ENCODE peak calls at places on chromosomes 7 and 10, in four cellular contexts. One of them, this sample, is unnamed.

GRCh38 chr10:24519950-24520349 is 203.7 kb downstream of the ARHGAP21 start:
- DNase-seq in CD8-positive, alpha-beta T cell: peak
- DNase-seq in cardiac muscle cell: no peak
- DNase-seq in fibroblast of mammary gland: no peak
- DNase-seq in this sample: no peak

GRCh38 chr7:143130541-143130940 is 1.3 kb upstream of the PIP start:
- DNase-seq in CD8-positive, alpha-beta T cell: no peak
- DNase-seq in cardiac muscle cell: no peak
- DNase-seq in fibroblast of mammary gland: no peak
- DNase-seq in this sample: no peak

GRCh38 chr7:107934991-107935770 is 44.2 kb downstream of the DLD start:
- DNase-seq in CD8-positive, alpha-beta T cell: no peak
- DNase-seq in cardiac muscle cell: no peak
- DNase-seq in fibroblast of mammary gland: peak
- DNase-seq in this sample: peak

GRCh38 chr10:121267236-121268003 is 330.8 kb downstream of the FGFR2 start:
- DNase-seq in CD8-positive, alpha-beta T cell: no peak
- DNase-seq in cardiac muscle cell: no peak
- DNase-seq in fibroblast of mammary gland: no peak
- DNase-seq in this sample: no peak

GRCh38 chr7:95276114-95276513 is 48.2 kb downstream of the PON1 start:
- DNase-seq in CD8-positive, alpha-beta T cell: no peak
- DNase-seq in cardiac muscle cell: no peak
- DNase-seq in fibroblast of mammary gland: no peak
- DNase-seq in this sample: no peak

GRCh38 chr7:10237306-10237705 is 736.4 kb upstream of the PHF14 start:
- DNase-seq in CD8-positive, alpha-beta T cell: no peak
- DNase-seq in cardiac muscle cell: peak
- DNase-seq in fibroblast of mammary gland: no peak
- DNase-seq in this sample: no peak

GRCh38 chr10:133372507-133372906 is 647 bp downstream of the ECHS1 start:
- DNase-seq in CD8-positive, alpha-beta T cell: no peak
- DNase-seq in cardiac muscle cell: no peak
- DNase-seq in fibroblast of mammary gland: no peak
- DNase-seq in this sample: no peak

GRCh38 chr7:25087855-25088254 is 37.2 kb downstream of the CYCS start:
- DNase-seq in CD8-positive, alpha-beta T cell: no peak
- DNase-seq in cardiac muscle cell: no peak
- DNase-seq in fibroblast of mammary gland: no peak
- DNase-seq in this sample: no peak

GRCh38 chr7:131462059-131462458 is 94.4 kb downstream of the PODXL start:
- DNase-seq in CD8-positive, alpha-beta T cell: no peak
- DNase-seq in cardiac muscle cell: no peak
- DNase-seq in fibroblast of mammary gland: no peak
- DNase-seq in this sample: no peak

GRCh38 chr10:14560274-14560673 is 214.4 kb downstream of the FAM107B start:
- DNase-seq in CD8-positive, alpha-beta T cell: peak
- DNase-seq in cardiac muscle cell: peak
- DNase-seq in fibroblast of mammary gland: peak
- DNase-seq in this sample: peak

GRCh38 chr10:51743146-51743545 is 43.8 kb upstream of the CSTF2T start:
- DNase-seq in CD8-positive, alpha-beta T cell: no peak
- DNase-seq in cardiac muscle cell: peak
- DNase-seq in fibroblast of mammary gland: peak
- DNase-seq in this sample: peak

GRCh38 chr10:61896854-61897661 is 4.4 kb upstream of the ARID5B start:
- DNase-seq in CD8-positive, alpha-beta T cell: peak
- DNase-seq in cardiac muscle cell: peak
- DNase-seq in fibroblast of mammary gland: peak
- DNase-seq in this sample: peak

GRCh38 chr7:101243786-101244384 is 996 bp downstream of the FIS1 start:
- DNase-seq in CD8-positive, alpha-beta T cell: no peak
- DNase-seq in cardiac muscle cell: peak
- DNase-seq in fibroblast of mammary gland: peak
- DNase-seq in this sample: no peak

GRCh38 chr7:141012044-141012685 is 2.6 kb downstream of the MRPS33 start:
- DNase-seq in CD8-positive, alpha-beta T cell: peak
- DNase-seq in cardiac muscle cell: peak
- DNase-seq in fibroblast of mammary gland: peak
- DNase-seq in this sample: peak

GRCh38 chr7:16758634-16759602 is 5.4 kb downstream of the TSPAN13 start:
- DNase-seq in CD8-positive, alpha-beta T cell: no peak
- DNase-seq in cardiac muscle cell: no peak
- DNase-seq in fibroblast of mammary gland: no peak
- DNase-seq in this sample: no peak

GRCh38 chr7:16753102-16753931 is at the start of gene TSPAN13:
- DNase-seq in CD8-positive, alpha-beta T cell: peak
- DNase-seq in cardiac muscle cell: peak
- DNase-seq in fibroblast of mammary gland: no peak
- DNase-seq in this sample: no peak

GRCh38 chr7:16754869-16755317 is 1.3 kb downstream of the TSPAN13 start:
- DNase-seq in CD8-positive, alpha-beta T cell: no peak
- DNase-seq in cardiac muscle cell: no peak
- DNase-seq in fibroblast of mammary gland: no peak
- DNase-seq in this sample: no peak

GRCh38 chr7:16753932-16754571 is 497 bp downstream of the TSPAN13 start:
- DNase-seq in CD8-positive, alpha-beta T cell: no peak
- DNase-seq in cardiac muscle cell: peak
- DNase-seq in fibroblast of mammary gland: no peak
- DNase-seq in this sample: peak

DNA sequence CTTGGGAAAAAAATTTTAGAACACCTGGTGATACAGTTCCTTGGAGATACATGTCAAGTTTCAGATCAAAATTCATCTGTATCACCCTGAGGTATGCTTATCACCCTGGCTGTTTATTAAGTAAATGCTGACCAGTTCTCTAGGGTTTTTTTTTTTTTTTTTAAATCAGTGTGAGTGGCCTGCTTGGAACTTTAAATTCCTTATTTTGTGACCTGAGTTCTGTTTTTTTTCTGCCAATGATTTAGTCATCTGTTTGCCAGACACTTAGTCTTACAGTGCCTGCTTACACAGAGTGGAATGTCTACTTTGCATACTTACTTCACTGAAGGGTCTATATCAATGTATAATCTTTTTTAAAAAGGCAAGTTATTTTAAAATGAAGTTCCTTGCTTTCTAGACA is 1.8 kb downstream of the TSPAN13 start:
- DNase-seq in CD8-positive, alpha-beta T cell: no peak
- DNase-seq in cardiac muscle cell: no peak
- DNase-seq in fibroblast of mammary gland: no peak
- DNase-seq in this sample: peak
- H3K4me3 ChIP-seq in CD8-positive, alpha-beta T cell: no peak
- H3K4me3 ChIP-seq in cardiac muscle cell: peak
- H3K4me3 ChIP-seq in fibroblast of mammary gland: no peak
- H3K4me3 ChIP-seq in this sample: no peak

DNA sequence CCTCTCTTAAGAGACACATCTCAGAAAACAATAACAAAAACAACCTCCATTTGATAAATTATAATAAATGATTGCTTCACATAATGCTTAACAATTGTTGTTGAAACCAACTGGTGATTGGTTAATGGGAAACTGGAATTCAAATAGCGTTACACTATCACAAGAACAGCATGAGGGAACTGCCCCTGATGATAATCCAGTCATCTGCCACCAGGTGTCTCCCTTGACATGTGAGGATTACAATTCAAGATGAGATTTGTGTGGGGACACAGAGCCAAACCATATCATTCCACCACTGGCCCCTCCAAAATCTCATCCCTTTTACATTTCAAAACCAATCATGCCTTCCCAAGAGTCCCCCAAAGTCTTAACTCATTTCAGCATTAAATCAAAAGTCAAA is 375.9 kb downstream of the BMPER start:
- DNase-seq in CD8-positive, alpha-beta T cell: no peak
- DNase-seq in cardiac muscle cell: no peak
- DNase-seq in fibroblast of mammary gland: peak
- DNase-seq in this sample: peak
- TF ChIP-seq CTCF in CD8-positive, alpha-beta T cell: no peak
- TF ChIP-seq CTCF in cardiac muscle cell: no peak
- TF ChIP-seq CTCF in fibroblast of mammary gland: peak
- TF ChIP-seq CTCF in this sample: peak

GRCh38 chr10:19816420-19817250 is at the start of gene PLXDC2:
- DNase-seq in CD8-positive, alpha-beta T cell: no peak
- DNase-seq in cardiac muscle cell: no peak
- DNase-seq in fibroblast of mammary gland: peak
- DNase-seq in this sample: peak

GRCh38 chr10:19815036-19815435 is 1.2 kb upstream of the PLXDC2 start:
- DNase-seq in CD8-positive, alpha-beta T cell: no peak
- DNase-seq in cardiac muscle cell: no peak
- DNase-seq in fibroblast of mammary gland: no peak
- DNase-seq in this sample: no peak

GRCh38 chr10:19819419-19820033 is 3.3 kb downstream of the PLXDC2 start:
- DNase-seq in CD8-positive, alpha-beta T cell: no peak
- DNase-seq in cardiac muscle cell: peak
- DNase-seq in fibroblast of mammary gland: peak
- DNase-seq in this sample: peak

GRCh38 chr10:19815478-19816419 is 483 bp upstream of the PLXDC2 start:
- DNase-seq in CD8-positive, alpha-beta T cell: no peak
- DNase-seq in cardiac muscle cell: peak
- DNase-seq in fibroblast of mammary gland: peak
- DNase-seq in this sample: no peak

DNA sequence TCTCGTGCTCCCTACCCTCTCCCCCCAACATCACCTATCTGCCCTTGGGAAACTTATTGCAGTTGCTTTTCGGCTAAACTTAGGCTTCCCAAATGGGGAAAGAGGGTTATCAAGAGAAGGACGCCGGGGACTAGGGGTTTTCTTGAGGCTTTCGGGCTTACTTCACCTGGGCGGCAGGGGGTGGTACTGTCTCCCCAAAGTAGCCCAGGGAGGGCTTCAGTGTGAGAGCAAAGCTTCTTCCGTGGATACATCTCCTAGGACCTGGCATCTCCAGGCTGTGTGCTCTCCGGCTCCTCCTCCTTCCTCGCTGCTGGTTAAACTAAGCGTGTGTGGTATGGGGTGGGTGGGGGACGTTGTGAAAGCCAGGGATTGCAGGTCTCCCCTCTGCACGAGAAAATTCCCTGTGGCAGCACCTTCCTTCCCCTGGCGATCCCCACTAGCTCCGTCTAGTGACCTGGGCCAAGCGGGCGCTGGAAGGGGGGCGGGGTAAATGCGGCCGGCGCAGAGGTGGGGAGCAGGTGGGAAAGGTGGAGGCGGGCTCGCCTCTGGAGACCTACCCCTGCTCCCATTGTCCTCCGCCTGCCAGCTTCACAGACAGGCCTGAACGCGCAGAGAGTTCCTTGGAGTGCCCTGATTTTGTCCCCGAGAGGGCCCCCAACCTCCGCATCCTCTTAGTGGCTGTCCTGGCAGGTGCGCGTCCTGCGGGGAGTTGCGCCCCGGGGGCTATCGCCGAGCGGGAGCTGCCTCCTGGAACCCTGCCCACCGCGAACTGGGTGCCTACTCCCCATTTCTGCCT is 1.2 kb downstream of the PLXDC2 start:
- DNase-seq in CD8-positive, alpha-beta T cell: no peak
- DNase-seq in cardiac muscle cell: peak
- DNase-seq in fibroblast of mammary gland: no peak
- DNase-seq in this sample: no peak
- H3K4me3 ChIP-seq in CD8-positive, alpha-beta T cell: no peak
- H3K4me3 ChIP-seq in cardiac muscle cell: peak
- H3K4me3 ChIP-seq in fibroblast of mammary gland: peak
- H3K4me3 ChIP-seq in this sample: peak

GRCh38 chr10:130076681-130077080 is 33.9 kb downstream of the C10orf143 start:
- DNase-seq in CD8-positive, alpha-beta T cell: no peak
- DNase-seq in cardiac muscle cell: no peak
- DNase-seq in fibroblast of mammary gland: no peak
- DNase-seq in this sample: no peak

GRCh38 chr10:130072247-130072646 is 38.4 kb downstream of the C10orf143 start:
- DNase-seq in CD8-positive, alpha-beta T cell: no peak
- DNase-seq in cardiac muscle cell: no peak
- DNase-seq in fibroblast of mammary gland: no peak
- DNase-seq in this sample: no peak

GRCh38 chr10:130078120-130078519 is 32.5 kb downstream of the C10orf143 start:
- DNase-seq in CD8-positive, alpha-beta T cell: no peak
- DNase-seq in cardiac muscle cell: no peak
- DNase-seq in fibroblast of mammary gland: no peak
- DNase-seq in this sample: no peak

GRCh38 chr10:130073912-130074311 is 36.7 kb downstream of the C10orf143 start:
- DNase-seq in CD8-positive, alpha-beta T cell: no peak
- DNase-seq in cardiac muscle cell: no peak
- DNase-seq in fibroblast of mammary gland: no peak
- DNase-seq in this sample: no peak

DNA sequence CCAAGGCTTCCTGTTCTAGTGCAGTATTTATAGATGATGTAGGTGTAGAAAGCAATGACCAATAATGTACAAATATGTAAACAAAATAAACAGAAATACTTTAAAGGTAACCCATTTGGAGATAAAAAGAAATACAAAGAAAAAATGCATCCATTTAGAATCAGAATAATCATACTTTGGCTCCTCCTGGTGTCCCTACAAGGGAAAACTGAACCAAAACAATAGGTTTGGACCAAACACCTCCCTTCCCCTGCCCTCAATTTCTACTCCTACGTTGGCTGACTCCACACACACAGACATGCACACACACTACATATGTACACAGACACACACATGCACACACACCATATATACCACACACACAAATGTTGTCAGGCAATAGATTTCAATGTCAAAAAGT is 36.0 kb downstream of the C10orf143 start:
- DNase-seq in CD8-positive, alpha-beta T cell: no peak
- DNase-seq in cardiac muscle cell: no peak
- DNase-seq in fibroblast of mammary gland: no peak
- DNase-seq in this sample: peak
- TF ChIP-seq CTCF in CD8-positive, alpha-beta T cell: no peak
- TF ChIP-seq CTCF in cardiac muscle cell: no peak
- TF ChIP-seq CTCF in fibroblast of mammary gland: peak
- TF ChIP-seq CTCF in this sample: peak

GRCh38 chr7:29793507-29793906 is 12.8 kb upstream of the WIPF3 start:
- DNase-seq in CD8-positive, alpha-beta T cell: no peak
- DNase-seq in cardiac muscle cell: no peak
- DNase-seq in fibroblast of mammary gland: no peak
- DNase-seq in this sample: no peak
- H3K4me3 ChIP-seq in CD8-positive, alpha-beta T cell: no peak
- H3K4me3 ChIP-seq in cardiac muscle cell: no peak
- H3K4me3 ChIP-seq in fibroblast of mammary gland: no peak
- H3K4me3 ChIP-seq in this sample: no peak